ENCODE peak calls at places on chromosomes 2 and 18, in ten cellular contexts. J is ovary, P is ascending aorta, K is AG04450, R is A549, A is brain microvascular endothelial cell, B is sigmoid colon, G is colonic mucosa, L is cardiac fibroblast, S is tibial nerve. M is an unnamed sample.

GRCh38 chr2:182113334-182113733 is 127.7 kb downstream of the PPP1R1C start:
- DNase-seq in J (no peak), P (no peak), K (no peak), R (no peak), A (no peak), B (no peak), G (no peak), L (no peak), S (no peak), M (no peak)

GRCh38 chr2:45024600-45025291 is 15.5 kb upstream of the SIX2 start:
- DNase-seq in J (no peak), P (peak; percentile 90), K (peak; percentile 7), R (peak; percentile 89), A (peak; percentile 74), B (no peak), G (peak; percentile 32), L (peak; percentile 97), S (no peak), M (peak; percentile 85)

GRCh38 chr2:190060626-190061025 is 1.9 kb downstream of the MSTN start:
- DNase-seq in J (no peak), P (no peak), K (no peak), R (no peak), A (no peak), B (no peak), G (no peak), L (no peak), S (no peak), M (no peak)

GRCh38 chr2:16747706-16748105 is 82.1 kb upstream of the CYRIA start:
- DNase-seq in J (no peak), P (no peak), K (no peak), R (no peak), A (no peak), B (no peak), G (no peak), L (no peak), S (no peak), M (no peak)

GRCh38 chr2:55169359-55169758 is 62.7 kb downstream of the CLHC1 start:
- DNase-seq in J (no peak), P (no peak), K (no peak), R (no peak), A (no peak), B (no peak), G (no peak), L (no peak), S (no peak), M (no peak)

GRCh38 chr18:55509631-55510372 is 78.2 kb downstream of the TCF4 start:
- DNase-seq in J (no peak), P (no peak), K (peak; percentile 23), R (no peak), A (peak; percentile 93), B (no peak), G (no peak), L (peak; percentile 95), S (no peak), M (peak; percentile 95)

GRCh38 chr2:200455958-200456421 is 53.9 kb downstream of the KCTD18 start:
- DNase-seq in J (no peak), P (no peak), K (no peak), R (no peak), A (no peak), B (no peak), G (no peak), L (no peak), S (no peak), M (peak; percentile 54)

GRCh38 chr2:216023055-216023648 is 9.8 kb upstream of the MREG start:
- DNase-seq in J (no peak), P (no peak), K (no peak), R (peak; percentile 58), A (peak; percentile 43), B (no peak), G (peak; percentile 58), L (peak; percentile 71), S (peak; percentile 51), M (peak; percentile 78)

GRCh38 chr2:218010838-218011616 is 8.2 kb upstream of the TNS1 start:
- DNase-seq in J (no peak), P (no peak), K (no peak), R (no peak), A (no peak), B (no peak), G (no peak), L (no peak), S (no peak), M (no peak)

GRCh38 chr2:27369471-27370025 is 590 bp downstream of the EIF2B4 start:
- DNase-seq in J (no peak), P (peak; percentile 79), K (no peak), R (no peak), A (peak; percentile 22), B (peak; percentile 84), G (peak; percentile 65), L (peak; percentile 56), S (no peak), M (peak; percentile 53)

GRCh38 chr18:35662293-35663062 is 80.9 kb downstream of the GALNT1 start:
- DNase-seq in J (no peak), P (no peak), K (no peak), R (no peak), A (no peak), B (no peak), G (no peak), L (no peak), S (no peak), M (no peak)

GRCh38 chr2:98917031-98917459 is 19.0 kb downstream of the CRACDL start:
- DNase-seq in J (no peak), P (no peak), K (peak; percentile 54), R (peak; percentile 70), A (peak; percentile 69), B (no peak), G (no peak), L (peak; percentile 93), S (no peak), M (peak; percentile 67)

GRCh38 chr2:128644156-128644555 is 325.5 kb upstream of the HS6ST1 start:
- DNase-seq in J (no peak), P (peak; percentile 39), K (no peak), R (no peak), A (no peak), B (peak; percentile 45), G (no peak), L (no peak), S (no peak), M (no peak)

DNA sequence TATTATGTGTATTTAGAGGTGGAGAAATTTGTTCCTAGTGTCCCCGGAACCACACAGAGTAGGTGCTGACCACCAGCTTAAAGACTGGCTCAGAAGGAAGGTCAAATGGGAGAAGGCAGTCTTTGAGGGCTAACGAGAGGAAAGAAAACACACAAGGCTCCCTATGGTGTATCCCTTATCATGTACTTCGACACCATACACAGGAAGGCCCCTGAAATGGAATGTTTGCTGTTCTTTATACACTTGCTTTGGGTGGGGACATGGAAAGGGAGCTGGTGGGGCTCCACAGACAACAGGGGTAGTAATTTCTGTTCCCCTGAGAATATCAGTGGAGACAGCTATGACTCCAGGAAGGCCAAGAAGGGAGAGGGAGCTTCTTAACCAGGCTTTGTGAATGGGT is 6.0 kb downstream of the EPAS1 start:
- DNase-seq in J (no peak), P (no peak), K (no peak), R (no peak), A (no peak), B (no peak), G (no peak), L (no peak), S (no peak), M (no peak)
- H3K4me3 ChIP-seq in J (no peak overlapping the region), P (peak overlapping the region; percentile 26), K (no peak overlapping the region), R (no peak overlapping the region), A (no peak overlapping the region), B (no peak overlapping the region), G (no peak overlapping the region), L (no peak overlapping the region), S (no peak overlapping the region), M (no peak overlapping the region)

GRCh38 chr18:23502516-23503037 is 734 bp upstream of the RMC1 start:
- DNase-seq in J (no peak), P (no peak), K (no peak), R (no peak), A (no peak), B (no peak), G (peak; percentile 52), L (no peak), S (no peak), M (no peak)

GRCh38 chr18:23504720-23505119 is 1.4 kb downstream of the RMC1 start:
- DNase-seq in J (no peak), P (no peak), K (no peak), R (no peak), A (no peak), B (no peak), G (no peak), L (no peak), S (no peak), M (no peak)

GRCh38 chr18:23503967-23504352 is 649 bp downstream of the RMC1 start:
- DNase-seq in J (no peak), P (no peak), K (no peak), R (no peak), A (no peak), B (no peak), G (peak; percentile 30), L (peak; percentile 21), S (no peak), M (no peak)

GRCh38 chr18:23501626-23502025 is 1.7 kb upstream of the RMC1 start:
- DNase-seq in J (no peak), P (no peak), K (no peak), R (no peak), A (no peak), B (no peak), G (no peak), L (no peak), S (no peak), M (no peak)

GRCh38 chr18:23503038-23503966 is at the start of gene RMC1:
- DNase-seq in J (peak; percentile 97), P (peak; percentile 97), K (peak; percentile 78), R (peak; percentile 92), A (peak; percentile 88), B (peak; percentile 98), G (peak; percentile 96), L (peak; percentile 92), S (peak; percentile 93), M (peak; percentile 94)
- TF ChIP-seq CTCF in J (no peak), P (no peak), K (no peak), R (no peak), A (peak; percentile 12), B (no peak), G (no peak), L (no peak), S (peak; percentile 57), M (no peak)

GRCh38 chr2:118607663-118608062 is 239.8 kb downstream of the EN1 start:
- DNase-seq in J (no peak), P (no peak), K (no peak), R (no peak), A (no peak), B (no peak), G (no peak), L (no peak), S (no peak), M (no peak)
- H3K4me3 ChIP-seq in J (no peak overlapping the region), P (no peak overlapping the region), K (no peak overlapping the region), R (no peak overlapping the region), A (no peak overlapping the region), B (no peak overlapping the region), G (no peak overlapping the region), L (no peak overlapping the region), S (no peak overlapping the region), M (no peak overlapping the region)

DNA sequence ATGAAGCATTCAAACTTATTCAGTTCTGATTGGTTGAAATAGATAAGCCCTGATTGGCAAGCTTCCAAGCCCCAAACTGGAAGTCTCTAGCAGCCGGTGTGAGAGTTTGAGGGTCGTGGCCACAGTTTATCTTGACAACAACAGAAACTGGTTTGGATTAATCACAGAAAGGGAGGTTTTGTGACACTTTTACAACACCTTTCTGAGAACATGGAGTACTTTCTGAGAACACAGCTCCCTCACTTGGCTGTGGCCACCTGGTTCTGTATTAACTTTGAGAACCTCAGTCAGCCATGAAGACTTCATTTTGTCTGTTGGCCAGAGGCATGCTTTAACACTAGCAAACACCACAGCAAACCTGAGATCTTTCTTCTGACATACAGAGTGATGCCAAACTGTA is 280.7 kb upstream of the VWC2L start:
- DNase-seq in J (no peak), P (no peak), K (no peak), R (no peak), A (no peak), B (no peak), G (no peak), L (no peak), S (no peak), M (no peak)
- TF ChIP-seq CTCF in J (no peak), P (no peak), K (no peak), R (no peak), A (no peak), B (no peak), G (no peak), L (no peak), S (no peak), M (no peak)

M was measured in choroid plexus epithelial cell.